ENCODE peak calls at places on chromosomes 2 and 18, in nine cellular contexts. C is heart left ventricle, O is stomach, H is right lobe of liver, D is uterus, Z is HepG2, V is transverse colon, F is vagina, J is K562. A is an unnamed sample.

GRCh38 chr18:77080283-77080682 is 52.3 kb downstream of the MBP start:
- DNase-seq in Z (no peak), J (no peak), D (no peak), H (no peak), O (no peak), V (peak; percentile 40), F (no peak), C (no peak), A (no peak)

GRCh38 chr2:39851691-39852110 is 72.6 kb upstream of the THUMPD2 start:
- DNase-seq in F (no peak), H (no peak), D (no peak), O (no peak), J (no peak), C (no peak), V (no peak), Z (no peak), A (no peak)

GRCh38 chr2:223815186-223815883 is 22.0 kb downstream of the AP1S3 start:
- DNase-seq in Z (peak; percentile 58), C (no peak), O (no peak), V (no peak), F (no peak), D (no peak), J (no peak), H (no peak), A (no peak)

GRCh38 chr2:28681216-28681981 is 70.2 kb upstream of the PPP1CB start:
- DNase-seq in Z (no peak), D (no peak), H (no peak), F (no peak), C (peak; percentile 42), J (no peak), V (no peak), O (no peak), A (peak; percentile 63)

GRCh38 chr18:34522627-34523026 is 187.5 kb upstream of the DTNA start:
- DNase-seq in O (no peak), D (no peak), J (no peak), Z (no peak), C (no peak), F (no peak), V (no peak), H (no peak), A (no peak)

GRCh38 chr2:56014075-56014730 is 90.6 kb upstream of the EFEMP1 start:
- DNase-seq in O (no peak), Z (no peak), C (no peak), D (no peak), V (no peak), F (no peak), J (no peak), H (no peak), A (no peak)

GRCh38 chr2:43193652-43193995 is 32.8 kb downstream of the ZFP36L2 start:
- DNase-seq in H (no peak), V (no peak), D (no peak), J (peak; percentile 39), Z (no peak), O (no peak), C (no peak), F (no peak), A (no peak)

GRCh38 chr2:28407976-28408690 is 15.5 kb downstream of the FOSL2 start:
- DNase-seq in C (no peak), F (no peak), J (no peak), D (no peak), Z (peak; percentile 56), V (no peak), O (no peak), H (no peak), A (no peak)

GRCh38 chr18:63421514-63421913 is 762 bp downstream of the VPS4B start:
- DNase-seq in F (no peak), H (no peak), D (no peak), Z (no peak), C (no peak), J (no peak), O (no peak), V (no peak), A (no peak)

GRCh38 chr2:97868986-97869721 is 126.6 kb downstream of the TMEM131 start:
- DNase-seq in Z (peak; percentile 87), C (peak; percentile 40), V (peak; percentile 39), J (no peak), D (no peak), F (no peak), H (no peak), O (no peak), A (no peak)

GRCh38 chr2:37829202-37829601 is 95.9 kb upstream of the RMDN2 start:
- DNase-seq in H (no peak), J (no peak), Z (no peak), D (peak; percentile 77), F (no peak), V (no peak), C (peak; percentile 42), O (no peak), A (no peak)

GRCh38 chr2:238895901-238896600 is 48.2 kb downstream of the TWIST2 start:
- DNase-seq in F (no peak), O (peak; percentile 31), Z (peak; percentile 29), V (peak; percentile 58), D (peak; percentile 88), H (no peak), J (no peak), C (peak; percentile 40), A (peak; percentile 27)

GRCh38 chr2:30776831-30777652 is 30.2 kb downstream of the CAPN13 start:
- DNase-seq in O (peak; percentile 42), F (peak; percentile 67), Z (no peak), J (no peak), D (no peak), V (peak; percentile 48), H (no peak), C (no peak), A (no peak)

GRCh38 chr2:19038096-19039015 is 320.1 kb downstream of the OSR1 start:
- DNase-seq in H (no peak), O (no peak), V (no peak), Z (no peak), F (no peak), J (no peak), C (no peak), D (no peak), A (no peak)

GRCh38 chr2:118774458-118775133 is 72.9 kb downstream of the EN1 start:
- DNase-seq in H (peak; percentile 53), J (peak; percentile 82), O (peak; percentile 32), D (no peak), Z (no peak), C (peak; percentile 25), F (peak; percentile 70), V (peak; percentile 29), A (no peak)

GRCh38 chr18:23154823-23155517 is 19.7 kb downstream of the CABLES1 start:
- DNase-seq in O (no peak), H (no peak), C (no peak), V (no peak), Z (no peak), J (no peak), D (no peak), F (no peak), A (no peak)

GRCh38 chr2:102141011-102141914 is 1.3 kb upstream of the IL1R1 start:
- DNase-seq in Z (no peak), F (no peak), V (no peak), J (no peak), H (no peak), O (no peak), D (peak; percentile 58), C (no peak), A (no peak)

GRCh38 chr2:47559079-47559684 is 156.2 kb downstream of the MSH2 start:
- DNase-seq in J (no peak), O (no peak), D (no peak), V (no peak), Z (no peak), C (no peak), F (no peak), H (no peak), A (no peak)

GRCh38 chr2:44886409-44886808 is 55.1 kb upstream of the SIX3 start:
- DNase-seq in H (no peak), V (no peak), Z (no peak), F (no peak), C (no peak), D (no peak), J (no peak), O (no peak), A (no peak)

GRCh38 chr2:163735692-163736432 is at the start of gene FIGN:
- DNase-seq in C (peak; percentile 77), Z (peak; percentile 75), J (no peak), H (peak; percentile 87), O (peak; percentile 73), V (peak; percentile 41), D (peak; percentile 66), F (no peak), A (peak; percentile 41)
- TF ChIP-seq POLR2A in C (no peak), Z (peak; percentile 87), J (no peak), H (peak; percentile 71), O (peak; percentile 70), V (peak; percentile 61), D (peak; percentile 53), F (no peak), A (no peak)

GRCh38 chr2:215420471-215420935 is 15.4 kb downstream of the FN1 start:
- DNase-seq in D (no peak), J (peak; percentile 9), Z (peak; percentile 92), H (peak; percentile 68), O (no peak), F (no peak), V (no peak), C (no peak), A (no peak)
- TF ChIP-seq POLR2A in D (no peak), J (no peak), Z (peak; percentile 60), H (no peak), O (no peak), F (no peak), V (no peak), C (no peak), A (no peak)

GRCh38 chr2:121649652-121650553 is 641 bp upstream of the CLASP1 start:
- DNase-seq in O (peak; percentile 87), Z (peak; percentile 93), H (peak; percentile 95), V (peak; percentile 92), F (no peak), D (peak; percentile 87), J (peak; percentile 65), C (peak; percentile 95), A (peak; percentile 77)
- TF ChIP-seq POLR2A in O (no peak), Z (peak; percentile 92), H (no peak), V (peak; percentile 66), F (no peak), D (peak; percentile 11), J (peak; percentile 95), C (no peak), A (peak; percentile 41)

DNA sequence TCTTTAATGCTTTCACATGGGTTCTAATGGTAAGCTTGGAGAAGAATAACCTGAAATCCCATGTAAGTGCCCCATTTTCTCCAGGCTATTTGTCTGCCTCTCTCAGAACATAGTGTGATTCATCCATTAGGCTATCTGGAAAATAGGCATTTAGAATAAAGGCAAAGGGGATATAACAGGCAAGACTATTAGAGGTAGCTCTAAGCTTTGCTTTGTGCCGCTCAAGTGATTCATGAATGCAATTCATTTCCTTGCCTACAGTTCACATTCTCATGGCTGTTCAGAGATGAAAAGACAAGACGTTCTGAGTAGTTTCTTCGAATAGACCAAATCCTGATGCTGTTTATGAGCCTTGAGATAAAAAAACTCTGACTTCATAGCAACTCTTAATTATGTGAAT is 101.7 kb downstream of the ANKRD44 start:
- DNase-seq in J (no peak), D (no peak), F (no peak), V (no peak), Z (no peak), H (no peak), O (no peak), C (no peak), A (no peak)
- TF ChIP-seq POLR2A in J (no peak), D (no peak), F (no peak), V (no peak), Z (no peak), H (no peak), O (no peak), C (no peak), A (no peak)

A was measured in breast epithelium.